ENCODE peak calls at places on chromosomes 16 and 17, in six cellular contexts. L is stimulated activated CD8-positive, alpha-beta memory T cell treated with anti-CD3 and anti-CD28 coated beads, Interleukin-7, amount 100 ng/mL, for 24 hours; Q is WTC11; N is NCI-H1105; M is ELR; T is AG20443. D is an unnamed sample.

GRCh38 chr17:30717290-30718098 is 107.0 kb downstream of the CRLF3 start:
- DNase-seq in Q (peak; percentile 5), T (no peak), L (no peak), N (no peak), M (no peak), D (no peak)

GRCh38 chr17:67421869-67422273 is 44.8 kb downstream of the PITPNC1 start:
- DNase-seq in L (peak; percentile 13), M (peak; percentile 100), T (peak; percentile 85), Q (no peak), N (no peak), D (peak; percentile 45)

GRCh38 chr17:325270-325976 is 27.2 kb downstream of the RPH3AL start:
- DNase-seq in Q (no peak), N (no peak), M (no peak), L (no peak), T (no peak), D (no peak)

GRCh38 chr17:67422887-67423286 is 45.8 kb downstream of the PITPNC1 start:
- DNase-seq in Q (no peak), M (no peak), N (no peak), L (no peak), T (no peak), D (no peak)

GRCh38 chr17:48526986-48527741 is 3.6 kb downstream of the HOXB1 start:
- DNase-seq in N (no peak), M (no peak), T (no peak), Q (peak; percentile 75), L (no peak), D (no peak)

GRCh38 chr16:21301168-21301894 is 23.2 kb upstream of the CRYM start:
- DNase-seq in M (peak; percentile 82), Q (peak; percentile 68), N (peak; percentile 36), L (no peak), T (peak; percentile 83), D (no peak)

GRCh38 chr17:81002409-81003361 is 11.0 kb downstream of the CHMP6 start:
- DNase-seq in M (peak; percentile 74), L (no peak), N (peak; percentile 79), Q (no peak), T (peak; percentile 81), D (no peak)

GRCh38 chr16:85328665-85329058 is 216.4 kb upstream of the CIBAR2 start:
- DNase-seq in Q (peak; percentile 77), T (no peak), M (no peak), N (no peak), L (no peak), D (no peak)

GRCh38 chr16:23424292-23424958 is 28.6 kb downstream of the COG7 start:
- DNase-seq in T (no peak), N (peak; percentile 40), M (no peak), Q (no peak), L (no peak), D (no peak)

GRCh38 chr17:65593870-65594584 is 32.6 kb upstream of the AXIN2 start:
- DNase-seq in T (peak; percentile 73), M (peak; percentile 45), N (no peak), L (no peak), Q (no peak), D (no peak)

GRCh38 chr16:12509121-12509520 is 294.6 kb downstream of the CPPED1 start:
- DNase-seq in T (no peak), N (no peak), L (no peak), Q (no peak), M (no peak), D (no peak)

GRCh38 chr17:78214706-78215061 is 631 bp downstream of the BIRC5 start:
- DNase-seq in T (no peak), Q (no peak), M (peak; percentile 36), L (no peak), N (no peak), D (no peak)

GRCh38 chr16:85258616-85259015 is 146.3 kb upstream of the CIBAR2 start:
- DNase-seq in M (no peak), N (no peak), Q (no peak), L (no peak), T (no peak), D (no peak)

GRCh38 chr16:680625-680945 is 375 bp downstream of the STUB1 start:
- DNase-seq in Q (no peak), N (no peak), L (no peak), M (no peak), T (no peak), D (no peak)

GRCh38 chr16:48487287-48487686 is 102.1 kb upstream of the SIAH1 start:
- DNase-seq in L (no peak), M (peak; percentile 17), T (no peak), N (no peak), Q (no peak), D (no peak)

GRCh38 chr16:1107141-1107540 is 11.1 kb upstream of the C1QTNF8 start:
- DNase-seq in N (no peak), L (no peak), M (no peak), Q (no peak), T (no peak), D (no peak)

GRCh38 chr17:2082003-2082862 is 27.3 kb downstream of the HIC1 start:
- DNase-seq in N (no peak), T (peak; percentile 42), L (no peak), M (no peak), Q (no peak), D (no peak)

GRCh38 chr16:55207679-55208294 is 116.2 kb upstream of the IRX6 start:
- DNase-seq in N (no peak), Q (peak; percentile 12), M (no peak), L (no peak), T (no peak), D (no peak)

GRCh38 chr17:3792481-3792880 is 8.5 kb downstream of the ITGAE start:
- DNase-seq in Q (no peak), T (no peak), L (no peak), N (no peak), M (no peak), D (no peak)

GRCh38 chr17:9571201-9571600 is 4.4 kb downstream of the STX8 start:
- DNase-seq in T (no peak), L (no peak), Q (no peak), M (no peak), N (no peak), D (no peak)

GRCh38 chr16:56425439-56425832 is at the start of gene AMFR:
- DNase-seq in T (peak; percentile 98), N (peak; percentile 75), M (peak; percentile 89), L (no peak), Q (peak; percentile 51), D (peak; percentile 80)

GRCh38 chr16:84650062-84650991 is 2.0 kb downstream of the KLHL36 start:
- DNase-seq in T (peak; percentile 84), M (peak; percentile 79), N (no peak), L (no peak), Q (no peak), D (no peak)

GRCh38 chr16:69890114-69890890 is 60.8 kb upstream of the CLEC18A start:
- DNase-seq in M (no peak), N (peak; percentile 61), T (peak; percentile 73), Q (peak; percentile 44), L (no peak), D (no peak)

GRCh38 chr17:44074231-44074910 is 3.8 kb downstream of the G6PC3 start:
- DNase-seq in L (no peak), N (no peak), M (no peak), T (no peak), Q (no peak), D (no peak)

GRCh38 chr17:76371656-76372628 is 12.5 kb upstream of the SPHK1 start:
- DNase-seq in N (no peak), L (no peak), M (peak; percentile 100), T (peak; percentile 68), Q (no peak), D (no peak)

GRCh38 chr17:76405967-76406647 is 21.7 kb downstream of the SPHK1 start:
- DNase-seq in M (no peak), Q (no peak), N (peak; percentile 85), T (no peak), L (no peak), D (no peak)

GRCh38 chr16:6160871-6161270 is 1063.3 kb upstream of the EEF2KMT start:
- DNase-seq in T (no peak), N (no peak), L (no peak), M (no peak), Q (no peak), D (no peak)

GRCh38 chr17:68640601-68641000 is 39.4 kb upstream of the FAM20A start:
- DNase-seq in N (no peak), T (no peak), M (no peak), L (no peak), Q (no peak), D (no peak)

GRCh38 chr16:17469742-17470001 is 1.1 kb downstream of the XYLT1 start:
- DNase-seq in Q (no peak), T (no peak), M (no peak), L (no peak), N (no peak), D (no peak)

GRCh38 chr17:27665549-27665948 is 34.6 kb downstream of the LGALS9 start:
- DNase-seq in N (no peak), Q (no peak), T (no peak), M (no peak), L (no peak), D (no peak)

GRCh38 chr17:49917771-49918170 is 51.2 kb upstream of the DLX4 start:
- DNase-seq in N (no peak), T (no peak), L (no peak), M (no peak), Q (no peak), D (no peak)

GRCh38 chr17:21079196-21079595 is 36.4 kb upstream of the USP22 start:
- DNase-seq in T (no peak), L (no peak), Q (no peak), N (no peak), M (no peak), D (no peak)